ENCODE peak calls at places on chromosomes 7 and 10, in seven cellular contexts. F is heart left ventricle, A is neural progenitor cell, B is SK-N-SH, K is fibroblast of lung, T is osteoblast, O is PC-3. H is an unnamed sample.

GRCh38 chr7:90345548-90346319 is 782 bp upstream of the GTPBP10 start:
- DNase-seq in F (no peak), A (peak; percentile 44), B (peak; percentile 39), K (peak; percentile 55), T (no peak), O (peak; percentile 37), H (peak; percentile 20)

GRCh38 chr10:102676916-102677315 is 32.6 kb downstream of the TRIM8 start:
- DNase-seq in F (no peak), A (no peak), B (no peak), K (no peak), T (no peak), O (no peak), H (no peak)

GRCh38 chr7:142833174-142834027 is 21.5 kb upstream of the EPHB6 start:
- DNase-seq in F (no peak), A (no peak), B (no peak), K (no peak), T (no peak), O (peak; percentile 78), H (no peak)

GRCh38 chr7:151844828-151845200 is 32.1 kb downstream of the PRKAG2 start:
- DNase-seq in F (no peak), A (no peak), B (no peak), K (no peak), T (no peak), O (no peak), H (no peak)

GRCh38 chr10:70661623-70662361 is 10.5 kb upstream of the ADAMTS14 start:
- DNase-seq in F (no peak), A (no peak), B (no peak), K (no peak), T (no peak), O (no peak), H (peak; percentile 32)

GRCh38 chr7:93622036-93622714 is 47.7 kb upstream of the CALCR start:
- DNase-seq in F (no peak), A (peak; percentile 57), B (peak; percentile 32), K (peak; percentile 4), T (no peak), O (peak; percentile 31), H (peak; percentile 40)

GRCh38 chr10:98195132-98195531 is 60.7 kb downstream of the R3HCC1L start:
- DNase-seq in F (no peak), A (no peak), B (no peak), K (no peak), T (no peak), O (no peak), H (no peak)

GRCh38 chr7:873367-874002 is 2.9 kb upstream of the GET4 start:
- DNase-seq in F (peak; percentile 89), A (peak; percentile 86), B (peak; percentile 93), K (peak; percentile 83), T (peak; percentile 99), O (peak; percentile 90), H (peak; percentile 84)

GRCh38 chr7:121079425-121080169 is 91.1 kb downstream of the CPED1 start:
- DNase-seq in F (no peak), A (no peak), B (no peak), K (peak; percentile 63), T (no peak), O (peak; percentile 73), H (no peak)

GRCh38 chr7:11737723-11738122 is 94.3 kb downstream of the THSD7A start:
- DNase-seq in F (no peak), A (no peak), B (no peak), K (peak; percentile 71), T (no peak), O (peak; percentile 74), H (no peak)

GRCh38 chr7:122944682-122945303 is 50.7 kb downstream of the TAS2R16 start:
- DNase-seq in F (no peak), A (no peak), B (no peak), K (no peak), T (no peak), O (no peak), H (no peak)

GRCh38 chr10:132636358-132636757 is 98.8 kb downstream of the INPP5A start:
- DNase-seq in F (peak; percentile 58), A (no peak), B (no peak), K (no peak), T (no peak), O (no peak), H (no peak)

GRCh38 chr7:75739796-75740672 is 1.3 kb upstream of the HIP1 start:
- DNase-seq in F (no peak), A (no peak), B (no peak), K (peak; percentile 64), T (no peak), O (peak; percentile 49), H (peak; percentile 44)

GRCh38 chr7:149690688-149691446 is 82.5 kb downstream of the ZNF467 start:
- DNase-seq in F (no peak), A (peak; percentile 73), B (peak; percentile 54), K (peak; percentile 75), T (peak; percentile 92), O (peak; percentile 54), H (peak; percentile 69)

GRCh38 chr7:15015545-15016314 is 113.2 kb upstream of the DGKB start:
- DNase-seq in F (no peak), A (peak; percentile 80), B (peak; percentile 49), K (peak; percentile 67), T (no peak), O (peak; percentile 90), H (peak; percentile 83)

GRCh38 chr10:21733710-21734109 is 199.7 kb downstream of the MLLT10 start:
- DNase-seq in F (no peak), A (peak; percentile 70), B (no peak), K (no peak), T (no peak), O (no peak), H (no peak)

GRCh38 chr7:135922263-135922662 is 54.9 kb downstream of the MTPN start:
- DNase-seq in F (no peak), A (no peak), B (no peak), K (no peak), T (no peak), O (no peak), H (no peak)

GRCh38 chr10:131901181-131901829 is 497 bp downstream of the PPP2R2D start:
- DNase-seq in F (peak; percentile 79), A (peak; percentile 60), B (peak; percentile 71), K (peak; percentile 12), T (peak; percentile 93), O (no peak), H (peak; percentile 66)

GRCh38 chr10:121792198-121792597 is 135.6 kb downstream of the ATE1 start:
- DNase-seq in F (no peak), A (no peak), B (no peak), K (peak; percentile 6), T (no peak), O (no peak), H (no peak)

GRCh38 chr10:45471531-45472310 is 97.7 kb downstream of the ALOX5 start:
- DNase-seq in F (no peak), A (peak; percentile 49), B (no peak), K (no peak), T (no peak), O (no peak), H (no peak)

GRCh38 chr7:141785711-141786552 is 4.1 kb upstream of the TAS2R5 start:
- DNase-seq in F (no peak), A (peak; percentile 62), B (peak; percentile 63), K (peak; percentile 63), T (peak; percentile 88), O (peak; percentile 69), H (peak; percentile 37)

GRCh38 chr7:134891262-134892001 is 94.9 kb upstream of the AGBL3 start:
- DNase-seq in F (peak; percentile 88), A (peak; percentile 80), B (peak; percentile 88), K (peak; percentile 99), T (peak; percentile 60), O (peak; percentile 92), H (peak; percentile 94)

GRCh38 chr7:101950450-101951119 is 133.2 kb downstream of the CUX1 start:
- DNase-seq in F (no peak), A (peak; percentile 35), B (no peak), K (peak; percentile 90), T (peak; percentile 91), O (peak; percentile 40), H (peak; percentile 22)

GRCh38 chr10:10869592-10869991 is 148.1 kb upstream of the CELF2 start:
- DNase-seq in F (no peak), A (no peak), B (no peak), K (peak; percentile 14), T (peak; percentile 45), O (no peak), H (no peak)

GRCh38 chr10:43274011-43274410 is 7.1 kb upstream of the RASGEF1A start:
- DNase-seq in F (no peak), A (peak; percentile 27), B (no peak), K (no peak), T (no peak), O (no peak), H (no peak)

GRCh38 chr10:103812004-103812403 is 43.4 kb downstream of the SH3PXD2A start:
- DNase-seq in F (no peak), A (no peak), B (no peak), K (no peak), T (no peak), O (no peak), H (no peak)

GRCh38 chr7:23020742-23021401 is 6.9 kb upstream of the HYCC1 start:
- DNase-seq in F (no peak), A (no peak), B (no peak), K (peak; percentile 98), T (peak; percentile 50), O (peak; percentile 87), H (no peak)
- H3K4me1 ChIP-seq in F (peaks cover 5% of the 10 kb centered on the region), A (peaks cover 16% of the 10 kb centered on the region), B (no peaks in the 10 kb centered on the region), K (peaks cover 18% of the 10 kb centered on the region), T (peaks cover 20% of the 10 kb centered on the region), O (peaks cover 40% of the 10 kb centered on the region), H (peaks cover 7% of the 10 kb centered on the region)

GRCh38 chr7:106864298-106865081 is 592 bp upstream of the PIK3CG start:
- DNase-seq in F (no peak), A (no peak), B (no peak), K (no peak), T (no peak), O (no peak), H (no peak)
- H3K4me3 ChIP-seq in F (peak overlapping the region; percentile 57), A (no peak overlapping the region), B (no peak overlapping the region), K (no peak overlapping the region), T (no peak overlapping the region), O (no peak overlapping the region), H (no peak overlapping the region)

GRCh38 chr10:32207544-32207943 is 139.4 kb downstream of the EPC1 start:
- DNase-seq in F (peak; percentile 63), A (peak; percentile 60), B (peak; percentile 42), K (peak; percentile 43), T (no peak), O (peak; percentile 63), H (peak; percentile 79)
- TF ChIP-seq CTCF in F (peak; percentile 49), A (peak; percentile 70), B (peak; percentile 65), K (peak; percentile 54), T (peak; percentile 65), O (peak; percentile 71), H (peak; percentile 97)

DNA sequence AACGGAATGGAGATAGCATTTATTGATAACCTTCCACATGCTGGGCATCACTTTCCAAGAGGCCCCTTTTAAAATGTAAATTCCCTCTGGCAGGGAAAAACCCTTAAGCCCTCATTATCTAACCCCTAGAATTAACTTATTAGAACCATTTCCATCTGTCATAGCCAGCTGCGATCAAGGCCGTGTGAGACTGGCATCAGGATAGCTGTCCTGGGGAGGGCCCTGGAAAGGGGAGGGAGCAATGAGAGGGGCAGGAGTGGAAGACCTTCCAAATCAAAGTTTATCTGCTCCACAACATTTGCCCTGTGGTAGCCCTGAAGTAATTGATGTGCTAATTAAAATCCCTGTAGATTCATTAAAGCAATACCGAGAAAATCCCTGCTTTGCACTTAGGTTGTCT is 45.0 kb upstream of the JAZF1 start:
- DNase-seq in F (no peak), A (no peak), B (peak; percentile 17), K (no peak), T (no peak), O (no peak), H (no peak)
- H3K4me1 ChIP-seq in F (no peaks in the 10 kb centered on the region), A (peaks cover 27% of the 10 kb centered on the region), B (peaks cover 8% of the 10 kb centered on the region), K (no peaks in the 10 kb centered on the region), T (no peaks in the 10 kb centered on the region), O (no peaks in the 10 kb centered on the region), H (no peaks in the 10 kb centered on the region)

H was measured in Caco-2.